ENCODE peak calls at places on chromosomes 12 and 14, in four cellular contexts. One of them, this sample, is unnamed.

GRCh38 chr14:99546230-99546879 is 57.7 kb downstream of the CCDC85C start:
- DNase-seq in M059J: no peak
- DNase-seq in CD4-positive, alpha-beta T cell: no peak
- DNase-seq in AG09309: no peak
- DNase-seq in this sample: no peak

GRCh38 chr12:39426636-39427245 is 16.2 kb downstream of the KIF21A start:
- DNase-seq in CD4-positive, alpha-beta T cell: no peak
- DNase-seq in AG09309: peak
- DNase-seq in M059J: peak
- DNase-seq in this sample: no peak

GRCh38 chr14:103546651-103547454 is 15.6 kb downstream of the BAG5 start:
- DNase-seq in CD4-positive, alpha-beta T cell: peak
- DNase-seq in M059J: no peak
- DNase-seq in AG09309: no peak
- DNase-seq in this sample: peak

GRCh38 chr14:36690301-36691020 is 28.8 kb downstream of the PAX9 start:
- DNase-seq in CD4-positive, alpha-beta T cell: no peak
- DNase-seq in AG09309: no peak
- DNase-seq in M059J: peak
- DNase-seq in this sample: no peak

GRCh38 chr12:76183459-76184186 is 99.1 kb upstream of the NAP1L1 start:
- DNase-seq in CD4-positive, alpha-beta T cell: no peak
- DNase-seq in M059J: peak
- DNase-seq in AG09309: peak
- DNase-seq in this sample: no peak

GRCh38 chr14:85333313-85333712 is 196.6 kb upstream of the FLRT2 start:
- DNase-seq in AG09309: no peak
- DNase-seq in M059J: no peak
- DNase-seq in CD4-positive, alpha-beta T cell: no peak
- DNase-seq in this sample: no peak

GRCh38 chr12:43723134-43723533 is 35.5 kb downstream of the PUS7L start:
- DNase-seq in CD4-positive, alpha-beta T cell: no peak
- DNase-seq in AG09309: no peak
- DNase-seq in M059J: no peak
- DNase-seq in this sample: no peak

GRCh38 chr12:127429556-127429955 is 837.4 kb upstream of the TMEM132C start:
- DNase-seq in M059J: no peak
- DNase-seq in AG09309: no peak
- DNase-seq in CD4-positive, alpha-beta T cell: no peak
- DNase-seq in this sample: no peak

GRCh38 chr12:49887536-49888401 is 15.9 kb downstream of the FAIM2 start:
- DNase-seq in AG09309: no peak
- DNase-seq in M059J: no peak
- DNase-seq in CD4-positive, alpha-beta T cell: no peak
- DNase-seq in this sample: no peak

GRCh38 chr14:23512156-23512555 is 39.4 kb downstream of the ZFHX2 start:
- DNase-seq in AG09309: no peak
- DNase-seq in M059J: no peak
- DNase-seq in CD4-positive, alpha-beta T cell: no peak
- DNase-seq in this sample: no peak

GRCh38 chr12:26119391-26119981 is 5.4 kb downstream of the BHLHE41 start:
- DNase-seq in M059J: peak
- DNase-seq in AG09309: no peak
- DNase-seq in CD4-positive, alpha-beta T cell: no peak
- DNase-seq in this sample: no peak

GRCh38 chr12:104596128-104596799 is 139.5 kb downstream of the CHST11 start:
- DNase-seq in AG09309: peak
- DNase-seq in M059J: peak
- DNase-seq in CD4-positive, alpha-beta T cell: no peak
- DNase-seq in this sample: no peak

GRCh38 chr12:132556801-132557200 is 53.6 kb downstream of the LRCOL1 start:
- DNase-seq in AG09309: no peak
- DNase-seq in CD4-positive, alpha-beta T cell: no peak
- DNase-seq in M059J: no peak
- DNase-seq in this sample: no peak

GRCh38 chr12:8870591-8870990 is 43.7 kb upstream of the PHC1 start:
- DNase-seq in AG09309: no peak
- DNase-seq in M059J: no peak
- DNase-seq in CD4-positive, alpha-beta T cell: no peak
- DNase-seq in this sample: no peak

This sample was measured in T-helper 1 cell.